ENCODE peak calls at places on chromosome X, in seven cellular contexts. W is kidney, C is AG04449, Y is GM23338, D is AG09309, K is brain microvascular endothelial cell, B is heart right ventricle. E is an unnamed sample.

GRCh38 chrX:154401045-154401799 is 3.0 kb downstream of the RPL10 start:
- DNase-seq in W (no peak), C (no peak), Y (peak), D (no peak), K (no peak), B (no peak), E (no peak)

GRCh38 chrX:130263016-130263415 is 5.7 kb downstream of the ZNF280C start:
- DNase-seq in W (no peak), C (no peak), Y (no peak), D (no peak), K (no peak), B (no peak), E (no peak)

GRCh38 chrX:135740683-135741149 is 27.3 kb downstream of the CT45A3 start:
- DNase-seq in W (no peak), C (no peak), Y (peak), D (no peak), K (no peak), B (no peak), E (no peak)

GRCh38 chrX:133655262-133655913 is 240.1 kb upstream of the GPC4 start:
- DNase-seq in W (no peak), C (no peak), Y (no peak), D (no peak), K (no peak), B (no peak), E (no peak)

GRCh38 chrX:39891781-39892180 is 206.0 kb downstream of the BCOR start:
- DNase-seq in W (no peak), C (no peak), Y (no peak), D (no peak), K (no peak), B (no peak), E (no peak)

GRCh38 chrX:120813982-120814381 is 61.7 kb downstream of the CT47B1 start:
- DNase-seq in W (no peak), C (no peak), Y (peak), D (no peak), K (no peak), B (no peak), E (no peak)

GRCh38 chrX:38166478-38167083 is 54.1 kb downstream of the SRPX start:
- DNase-seq in W (no peak), C (no peak), Y (peak), D (no peak), K (peak), B (no peak), E (no peak)

GRCh38 chrX:53251307-53251706 is 26.3 kb upstream of the KDM5C start:
- DNase-seq in W (no peak), C (no peak), Y (no peak), D (no peak), K (no peak), B (no peak), E (no peak)

GRCh38 chrX:124354648-124355047 is 8.3 kb downstream of the SH2D1A start:
- DNase-seq in W (no peak), C (no peak), Y (no peak), D (no peak), K (no peak), B (no peak), E (no peak)

GRCh38 chrX:40449396-40449795 is 131.4 kb upstream of the ATP6AP2 start:
- DNase-seq in W (no peak), C (no peak), Y (no peak), D (no peak), K (no peak), B (no peak), E (no peak)

GRCh38 chrX:110746014-110746413 is 49.6 kb downstream of the CHRDL1 start:
- DNase-seq in W (no peak), C (no peak), Y (no peak), D (no peak), K (no peak), B (no peak), E (no peak)

GRCh38 chrX:74232859-74233258 is 71.1 kb upstream of the ZCCHC13 start:
- DNase-seq in W (no peak), C (no peak), Y (peak), D (no peak), K (peak), B (no peak), E (peak)

GRCh38 chrX:106286053-106286650 is 118.0 kb downstream of the PWWP3B start:
- DNase-seq in W (no peak), C (no peak), Y (no peak), D (no peak), K (peak), B (no peak), E (no peak)

GRCh38 chrX:137432609-137433008 is 133.3 kb upstream of the ZIC3 start:
- DNase-seq in W (no peak), C (no peak), Y (peak), D (no peak), K (no peak), B (no peak), E (peak)

GRCh38 chrX:31012509-31013025 is 59.3 kb downstream of the FTHL17 start:
- DNase-seq in W (no peak), C (no peak), Y (peak), D (no peak), K (no peak), B (no peak), E (no peak)

GRCh38 chrX:111410451-111410850 is 1.5 kb downstream of the DCX start:
- DNase-seq in W (no peak), C (no peak), Y (no peak), D (no peak), K (no peak), B (no peak), E (no peak)

GRCh38 chrX:17494231-17494630 is 119.2 kb downstream of the NHS start:
- DNase-seq in W (no peak), C (no peak), Y (no peak), D (no peak), K (no peak), B (no peak), E (no peak)

GRCh38 chrX:18887177-18887820 is 96.6 kb downstream of the PHKA2 start:
- DNase-seq in W (no peak), C (no peak), Y (peak), D (no peak), K (no peak), B (peak), E (no peak)

DNA sequence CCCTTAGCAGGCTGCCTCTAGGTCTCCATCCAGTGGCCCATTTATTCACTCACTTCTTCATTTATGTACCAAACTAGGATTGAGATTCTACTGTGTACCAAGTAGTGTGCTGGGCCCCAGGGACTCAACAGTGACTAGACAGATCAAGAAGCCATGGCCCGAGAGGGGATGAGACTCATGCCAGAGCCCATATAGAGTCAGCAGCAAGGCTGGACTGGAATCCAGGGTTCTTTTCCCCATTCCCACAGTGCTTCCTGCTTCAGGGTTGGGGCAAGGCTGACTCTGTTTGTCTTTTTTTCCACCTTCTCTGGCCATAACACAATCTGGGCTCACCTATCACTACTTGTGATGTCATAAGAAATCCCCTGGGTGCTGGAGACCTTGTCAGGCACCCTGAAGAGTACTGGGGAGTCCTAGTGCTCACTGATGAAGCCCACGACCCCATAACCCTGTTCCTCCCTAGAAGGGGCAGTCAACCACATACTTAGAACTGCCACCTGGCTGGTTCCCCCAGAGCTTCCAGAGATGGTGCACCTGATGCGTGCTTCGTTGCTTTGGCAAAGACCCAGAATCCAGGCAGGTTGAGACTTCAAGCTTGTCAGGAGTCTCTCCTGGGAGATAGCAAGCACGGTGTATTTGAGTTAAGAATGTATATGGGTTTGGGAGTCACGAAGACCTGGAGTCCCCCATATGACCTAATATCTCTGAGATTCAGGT is 6.2 kb downstream of the RTL5 start:
- DNase-seq in W (no peak), C (no peak), Y (no peak), D (no peak), K (no peak), B (no peak), E (no peak)
- TF ChIP-seq CTCF in W (no peak), C (no peak), Y (no peak), D (no peak), K (no peak), B (no peak), E (no peak)

GRCh38 chrX:4110964-4111363 is 397.5 kb upstream of the PRKX start:
- DNase-seq in W (no peak), C (no peak), Y (peak), D (no peak), K (no peak), B (no peak), E (no peak)
- TF ChIP-seq CTCF in W (no peak), C (no peak), Y (peak), D (no peak), K (no peak), B (no peak), E (no peak)

GRCh38 chrX:68728186-68728585 is 80.7 kb downstream of the STARD8 start:
- DNase-seq in W (peak), C (no peak), Y (no peak), D (no peak), K (no peak), B (no peak), E (no peak)

GRCh38 chrX:68727696-68728095 is 80.2 kb downstream of the STARD8 start:
- DNase-seq in W (peak), C (no peak), Y (no peak), D (no peak), K (no peak), B (no peak), E (no peak)

GRCh38 chrX:68731254-68731653 is 83.8 kb downstream of the STARD8 start:
- DNase-seq in W (peak), C (no peak), Y (no peak), D (no peak), K (no peak), B (no peak), E (no peak)

GRCh38 chrX:68735266-68735665 is 87.8 kb downstream of the STARD8 start:
- DNase-seq in W (no peak), C (no peak), Y (no peak), D (no peak), K (no peak), B (no peak), E (no peak)

DNA sequence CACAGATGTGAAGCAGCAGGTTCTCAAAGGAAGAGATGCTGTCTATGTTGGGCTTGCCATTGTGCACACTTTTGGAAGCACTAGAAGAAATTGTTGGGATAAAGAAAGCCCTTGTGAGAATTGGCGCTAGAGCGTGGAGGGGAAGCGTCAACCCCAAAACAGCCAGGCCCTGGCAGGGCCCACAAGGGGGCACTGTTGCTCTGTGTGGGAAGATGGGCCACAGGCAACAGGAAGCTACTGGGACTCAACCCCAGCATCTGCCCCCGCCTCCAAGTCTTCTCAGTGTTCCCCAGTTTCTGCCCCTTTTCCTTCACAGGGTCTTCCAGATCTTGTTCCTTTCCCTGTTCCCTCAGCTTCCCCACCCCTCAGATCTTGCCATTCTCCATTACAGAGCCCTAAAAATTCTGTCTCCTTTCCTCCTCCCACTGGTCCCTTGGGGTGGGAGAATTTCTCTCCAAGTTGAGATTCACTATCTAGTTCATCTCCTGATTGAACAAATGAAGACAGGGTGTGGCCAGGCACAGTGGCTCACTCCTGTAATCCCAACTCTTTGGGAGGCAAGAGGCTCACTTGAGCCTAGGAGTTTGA is 85.5 kb downstream of the STARD8 start:
- DNase-seq in W (peak), C (no peak), Y (peak), D (no peak), K (peak), B (peak), E (no peak)
- TF ChIP-seq CTCF in W (peak), C (peak), Y (peak), D (peak), K (peak), B (peak), E (peak)

GRCh38 chrX:115946059-115946458 is 224.5 kb upstream of the AGTR2 start:
- DNase-seq in W (no peak), C (no peak), Y (no peak), D (no peak), K (no peak), B (no peak), E (no peak)

GRCh38 chrX:115952417-115953092 is 218.0 kb upstream of the AGTR2 start:
- DNase-seq in W (peak), C (no peak), Y (peak), D (no peak), K (no peak), B (no peak), E (no peak)

GRCh38 chrX:115949900-115950822 is 220.4 kb upstream of the AGTR2 start:
- DNase-seq in W (peak), C (no peak), Y (peak), D (no peak), K (no peak), B (no peak), E (no peak)

DNA sequence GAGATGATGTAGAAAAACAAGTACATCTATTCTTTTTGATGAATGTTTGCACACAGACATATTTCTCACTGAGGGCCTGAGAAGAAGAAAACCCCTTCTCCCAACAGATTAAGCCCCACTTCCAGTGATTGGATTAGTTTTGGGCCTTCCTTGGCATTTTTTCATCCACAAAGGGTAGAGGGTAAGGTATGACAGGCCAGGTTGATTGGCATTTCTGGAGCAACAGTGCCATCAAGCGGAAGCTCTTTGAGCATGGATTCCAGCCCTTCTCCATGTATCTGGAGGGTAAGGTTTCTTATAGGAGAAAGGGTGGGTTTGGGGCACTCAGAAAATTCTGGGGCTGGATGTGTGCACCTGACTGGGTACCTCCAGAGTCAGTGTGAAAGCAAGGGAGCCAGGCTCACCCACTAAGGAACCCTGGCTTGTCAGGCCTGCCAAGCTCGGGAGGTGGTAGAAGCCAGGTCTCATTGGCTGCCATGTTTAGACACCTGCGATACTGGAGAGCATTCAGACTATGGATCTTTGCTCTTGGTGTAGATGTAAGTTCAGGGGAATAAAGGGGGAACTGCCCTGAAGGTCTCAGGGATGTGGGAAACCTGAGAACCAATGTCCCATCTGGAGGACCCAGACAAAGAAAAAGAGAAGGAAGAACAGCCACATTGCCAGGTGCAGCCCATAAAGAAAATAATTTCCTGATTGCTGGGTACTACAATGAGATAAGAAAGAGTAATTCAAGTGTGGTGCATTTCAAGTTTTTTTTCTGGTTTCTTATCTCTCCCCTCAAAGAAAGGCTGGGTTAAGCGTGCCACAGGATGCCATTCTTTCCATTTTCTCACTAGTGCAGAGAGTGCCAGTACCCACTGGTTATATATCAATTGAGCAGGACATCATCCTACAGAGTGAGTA is 222.3 kb upstream of the AGTR2 start:
- DNase-seq in W (no peak), C (no peak), Y (peak), D (no peak), K (no peak), B (no peak), E (no peak)
- TF ChIP-seq CTCF in W (no peak), C (no peak), Y (peak), D (no peak), K (no peak), B (no peak), E (no peak)

GRCh38 chrX:12702509-12703091 is 88.6 kb upstream of the PRPS2 start:
- DNase-seq in W (no peak), C (no peak), Y (peak), D (no peak), K (no peak), B (no peak), E (no peak)
- TF ChIP-seq CTCF in W (no peak), C (no peak), Y (peak), D (peak), K (peak), B (peak), E (peak)

DNA sequence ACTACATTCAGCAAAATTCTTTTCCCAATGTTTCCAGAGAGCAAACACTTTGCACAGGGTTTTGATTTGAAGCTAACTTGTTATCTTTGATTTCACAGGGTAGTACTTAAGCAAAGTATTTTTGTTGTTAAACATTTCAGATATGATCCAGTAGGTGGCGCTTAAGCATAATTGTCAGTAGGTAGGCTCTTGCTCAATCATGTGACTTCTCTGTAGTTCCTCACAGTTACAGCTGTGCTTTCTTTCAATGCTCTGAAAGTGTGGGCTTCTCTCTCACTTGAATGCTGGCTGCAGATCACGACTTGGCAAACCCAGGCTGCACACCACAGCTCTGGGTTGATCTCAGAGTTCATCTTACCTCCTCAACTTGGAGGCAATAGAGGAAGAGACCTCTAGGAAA is 1016.5 kb downstream of the SH3BGRL start:
- DNase-seq in W (no peak), C (no peak), Y (peak), D (no peak), K (no peak), B (no peak), E (no peak)
- TF ChIP-seq CTCF in W (peak), C (no peak), Y (peak), D (peak), K (no peak), B (peak), E (no peak)